ENCODE peak calls at places on chromosomes 5 and 9, in six cellular contexts. Q is H1, G is neuronal stem cell, I is IMR-90, R is H9, E is trophoblast cell. A is an unnamed sample.

GRCh38 chr5:82793808-82794419 is 283.3 kb downstream of the TMEM167A start:
- DNase-seq in Q (peak), G (peak), I (peak), R (peak), E (peak), A (peak)

GRCh38 chr9:83199240-83199639 is 136.3 kb upstream of the RASEF start:
- DNase-seq in Q (no peak), G (peak), I (peak), R (peak), E (peak), A (peak)

GRCh38 chr9:4425358-4426045 is 64.8 kb upstream of the SLC1A1 start:
- DNase-seq in Q (no peak), G (no peak), I (no peak), R (no peak), E (no peak), A (no peak)

GRCh38 chr5:5316333-5316732 is 106.1 kb upstream of the ICE1 start:
- DNase-seq in Q (no peak), G (no peak), I (no peak), R (no peak), E (no peak), A (no peak)

GRCh38 chr5:163569284-163569683 is 63.9 kb downstream of the MAT2B start:
- DNase-seq in Q (no peak), G (no peak), I (peak), R (no peak), E (no peak), A (peak)

GRCh38 chr5:135999396-136000139 is 29.2 kb upstream of the TGFBI start:
- DNase-seq in Q (no peak), G (no peak), I (peak), R (no peak), E (peak), A (peak)

GRCh38 chr9:84667571-84668203 is 1.8 kb upstream of the NTRK2 start:
- DNase-seq in Q (peak), G (peak), I (peak), R (peak), E (peak), A (peak)

GRCh38 chr5:37714756-37715155 is 125.1 kb downstream of the GDNF start:
- DNase-seq in Q (no peak), G (no peak), I (no peak), R (no peak), E (no peak), A (no peak)

GRCh38 chr9:133534346-133535284 is at the start of gene ADAMTSL2:
- DNase-seq in Q (peak), G (peak), I (peak), R (peak), E (no peak), A (peak)

GRCh38 chr9:130391863-130392262 is 52.9 kb upstream of the ASS1 start:
- DNase-seq in Q (no peak), G (no peak), I (no peak), R (no peak), E (no peak), A (no peak)

GRCh38 chr5:146860213-146860891 is 18.2 kb downstream of the PPP2R2B start:
- DNase-seq in Q (no peak), G (no peak), I (no peak), R (no peak), E (no peak), A (peak)

GRCh38 chr5:96997265-96997859 is 61.5 kb downstream of the LNPEP start:
- DNase-seq in Q (no peak), G (peak), I (peak), R (no peak), E (peak), A (peak)

GRCh38 chr5:102867999-102868662 is 113.0 kb downstream of the PAM start:
- DNase-seq in Q (no peak), G (no peak), I (peak), R (no peak), E (no peak), A (peak)

GRCh38 chr5:35598707-35599370 is 18.8 kb upstream of the SPEF2 start:
- DNase-seq in Q (peak), G (no peak), I (no peak), R (peak), E (no peak), A (no peak)

GRCh38 chr5:81825237-81825636 is 74.3 kb upstream of the SSBP2 start:
- DNase-seq in Q (no peak), G (no peak), I (peak), R (no peak), E (peak), A (peak)

GRCh38 chr9:76654575-76654974 is 109.7 kb upstream of the PCA3 start:
- DNase-seq in Q (no peak), G (no peak), I (peak), R (no peak), E (peak), A (peak)

GRCh38 chr5:155024015-155024414 is 10.5 kb downstream of the KIF4B start:
- DNase-seq in Q (no peak), G (no peak), I (no peak), R (peak), E (no peak), A (no peak)

GRCh38 chr9:38287420-38287985 is 105.0 kb upstream of the ALDH1B1 start:
- DNase-seq in Q (no peak), G (no peak), I (no peak), R (no peak), E (no peak), A (no peak)

GRCh38 chr9:38288502-38288901 is 104.0 kb upstream of the ALDH1B1 start:
- DNase-seq in Q (no peak), G (no peak), I (no peak), R (no peak), E (no peak), A (no peak)

GRCh38 chr9:38292480-38292879 is 100.0 kb upstream of the ALDH1B1 start:
- DNase-seq in Q (no peak), G (no peak), I (no peak), R (no peak), E (no peak), A (no peak)

GRCh38 chr9:38286357-38286756 is 106.1 kb upstream of the ALDH1B1 start:
- DNase-seq in Q (no peak), G (no peak), I (no peak), R (no peak), E (no peak), A (no peak)

GRCh38 chr9:38289486-38290275 is 102.8 kb upstream of the ALDH1B1 start:
- DNase-seq in Q (no peak), G (no peak), I (no peak), R (no peak), E (no peak), A (no peak)
- H4K91ac ChIP-seq in Q (no peak), G (no peak), I (no peak), R (no peak), E (no peak), A (no peak)

GRCh38 chr9:108526518-108526917 is 329.3 kb downstream of the ACTL7B start:
- DNase-seq in Q (no peak), G (no peak), I (no peak), R (no peak), E (no peak), A (no peak)
- H4K91ac ChIP-seq in Q (no peak), G (no peak), I (no peak), R (no peak), E (no peak), A (no peak)

GRCh38 chr9:92911496-92912475 is 33.9 kb upstream of the ZNF484 start:
- DNase-seq in Q (no peak), G (peak), I (peak), R (no peak), E (peak), A (peak)

GRCh38 chr9:92920437-92920836 is 26.9 kb upstream of the FGD3 start:
- DNase-seq in Q (no peak), G (no peak), I (no peak), R (no peak), E (no peak), A (no peak)

DNA sequence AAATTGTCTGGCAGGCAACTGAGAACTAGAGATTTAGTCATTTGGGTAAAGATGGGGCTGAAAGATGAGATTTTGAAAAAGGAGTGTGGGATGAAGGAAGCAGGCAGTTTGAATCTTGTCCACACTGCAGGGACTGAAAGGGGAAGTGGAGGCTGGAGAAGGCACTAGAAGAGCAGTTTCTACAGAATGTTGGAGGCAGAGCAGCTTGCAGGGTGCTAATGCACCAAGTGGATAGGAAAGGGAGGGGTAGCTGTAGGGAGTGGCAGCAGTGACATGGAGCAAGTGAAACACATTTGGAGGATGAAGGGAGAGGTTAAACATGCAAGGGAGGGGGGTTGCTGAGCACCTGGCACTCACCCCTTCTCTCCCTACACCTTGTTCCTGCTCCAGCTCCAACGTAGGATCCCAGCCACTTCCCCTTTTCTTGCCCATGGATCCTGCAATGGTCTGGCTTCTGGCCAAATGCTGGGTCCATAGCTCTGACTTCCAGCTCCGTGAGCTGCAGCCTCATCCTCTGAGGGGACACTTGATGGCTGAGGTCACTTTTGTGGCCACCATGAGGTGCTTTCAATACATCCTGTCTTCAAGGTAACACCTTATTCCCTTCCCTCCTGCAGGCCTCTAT is 30.0 kb upstream of the FGD3 start:
- DNase-seq in Q (no peak), G (no peak), I (no peak), R (no peak), E (no peak), A (no peak)
- H4K91ac ChIP-seq in Q (no peak), G (no peak), I (no peak), R (no peak), E (no peak), A (no peak)

DNA sequence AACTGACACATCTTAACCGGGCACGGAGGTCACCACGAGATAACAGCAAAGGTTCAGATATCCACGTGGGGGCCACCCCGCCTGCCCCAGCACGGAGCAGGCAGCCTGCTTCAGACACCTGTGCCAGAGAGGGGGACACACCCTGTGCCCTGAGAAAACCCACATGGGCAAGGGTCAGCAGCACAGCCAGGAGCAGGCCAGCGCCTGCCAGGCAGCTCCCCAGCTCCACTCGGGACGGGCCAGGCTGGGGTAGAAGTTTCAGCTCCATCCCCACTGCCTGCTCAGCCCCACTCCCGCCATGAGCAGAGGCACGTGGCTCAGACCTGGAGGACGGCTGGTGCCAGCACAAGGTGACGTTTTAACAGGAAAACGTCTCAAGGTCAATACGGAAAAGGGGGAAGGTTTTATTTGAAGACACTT is 22.2 kb downstream of the SLC12A7 start:
- DNase-seq in Q (no peak), G (no peak), I (no peak), R (no peak), E (no peak), A (no peak)
- H4K91ac ChIP-seq in Q (no peak), G (no peak), I (no peak), R (no peak), E (no peak), A (no peak)